ENCODE peak calls at places on chromosome 18, in nine cellular contexts. F, H, V, K, J, G, U, I and Z are unnamed samples.

GRCh38 chr18:33097126-33097525 is 324.3 kb upstream of the KLHL14 start:
- DNase-seq in H (no peak), F (no peak), K (no peak), V (no peak), U (no peak), G (no peak), J (no peak), I (no peak), Z (no peak)

GRCh38 chr18:48528861-48529260 is 10.0 kb upstream of the CTIF start:
- DNase-seq in G (no peak), H (no peak), I (no peak), J (no peak), V (no peak), U (no peak), K (no peak), F (no peak), Z (no peak)

GRCh38 chr18:78327643-78328042 is 652.0 kb upstream of the SALL3 start:
- DNase-seq in F (no peak), J (no peak), I (no peak), V (no peak), H (no peak), U (no peak), G (no peak), K (no peak), Z (no peak)

GRCh38 chr18:5103286-5103685 is 93.8 kb downstream of the AKAIN1 start:
- DNase-seq in U (no peak), F (no peak), J (no peak), G (no peak), I (no peak), K (no peak), H (no peak), V (no peak), Z (no peak)

GRCh38 chr18:7603259-7604000 is 36.3 kb downstream of the PTPRM start:
- DNase-seq in V (no peak), J (no peak), K (no peak), I (no peak), F (no peak), G (no peak), U (no peak), H (no peak), Z (no peak)

GRCh38 chr18:7596133-7596532 is 29.0 kb downstream of the PTPRM start:
- DNase-seq in H (no peak), I (no peak), F (peak; percentile 21), K (no peak), G (no peak), J (peak; percentile 69), U (no peak), V (peak; percentile 58), Z (no peak)

GRCh38 chr18:64332851-64333250 is 184.0 kb upstream of the LINC00305 start:
- DNase-seq in J (no peak), F (no peak), U (no peak), V (no peak), G (no peak), K (no peak), I (no peak), H (no peak), Z (no peak)

GRCh38 chr18:35143615-35144596 is 96.9 kb upstream of the ZNF397 start:
- DNase-seq in G (peak; percentile 60), F (peak; percentile 67), K (no peak), U (peak; percentile 22), V (peak; percentile 27), H (peak; percentile 38), I (peak; percentile 17), J (peak; percentile 66), Z (peak; percentile 55)

GRCh38 chr18:3653859-3654441 is 204.0 kb downstream of the TGIF1 start:
- DNase-seq in F (no peak), U (no peak), G (no peak), H (no peak), I (no peak), J (no peak), V (no peak), K (no peak), Z (no peak)

GRCh38 chr18:2958819-2959298 is 54.1 kb downstream of the LPIN2 start:
- DNase-seq in K (no peak), I (peak; percentile 69), F (no peak), V (no peak), U (peak; percentile 73), H (no peak), J (peak; percentile 92), G (no peak), Z (no peak)

GRCh38 chr18:13266208-13267100 is 47.9 kb downstream of the LDLRAD4 start:
- DNase-seq in U (no peak), I (no peak), G (no peak), K (no peak), J (no peak), V (no peak), F (no peak), H (no peak), Z (no peak)

GRCh38 chr18:37669991-37670534 is 104.5 kb upstream of the CELF4 start:
- DNase-seq in V (no peak), F (no peak), U (no peak), I (no peak), H (no peak), K (no peak), G (no peak), J (no peak), Z (no peak)

DNA sequence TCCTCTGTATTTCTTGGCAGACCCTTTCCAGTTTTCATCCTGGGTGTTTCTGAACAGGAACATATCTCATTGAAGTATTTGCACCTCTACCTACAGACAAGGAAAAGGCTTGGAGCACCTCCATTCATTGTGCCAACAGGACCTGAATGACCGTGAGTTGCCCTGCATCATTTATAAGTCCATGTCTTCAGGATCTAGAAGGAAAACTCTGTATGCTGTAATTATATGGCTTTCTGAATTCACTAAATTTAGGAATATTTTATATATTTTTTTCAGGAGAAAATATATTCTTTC is 402.3 kb upstream of the SLC14A2 start:
- DNase-seq in K (no peak), I (no peak), H (no peak), J (no peak), V (no peak), F (no peak), U (no peak), G (no peak), Z (no peak)
- TF ChIP-seq CTCF in K (no peak), I (no peak), H (no peak), J (no peak), V (no peak), F (no peak), U (no peak), G (no peak), Z (peak; percentile 46)

DNA sequence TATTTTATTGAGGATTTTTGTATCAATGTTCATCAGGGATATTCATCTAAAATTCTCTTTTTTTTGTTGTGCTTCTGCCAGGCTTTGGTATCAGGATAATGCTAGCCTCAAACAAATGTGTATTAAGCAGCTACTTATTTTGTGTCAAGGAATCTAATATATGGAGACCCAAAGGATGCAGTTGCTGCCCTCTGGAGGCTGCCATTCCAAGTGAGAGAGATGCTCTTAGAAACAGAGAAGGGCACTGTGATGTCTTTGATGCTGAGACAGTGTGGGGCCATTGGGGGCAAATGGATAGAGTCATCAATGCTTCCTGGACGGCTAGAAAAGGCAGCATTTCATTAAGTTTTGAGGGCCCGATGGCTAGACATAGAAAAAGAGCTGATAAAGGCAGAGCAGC is 292.6 kb downstream of the SETBP1 start:
- DNase-seq in K (no peak), H (no peak), F (no peak), V (no peak), U (no peak), G (no peak), J (peak; percentile 12), I (no peak), Z (no peak)
- TF ChIP-seq CTCF in K (no peak), H (no peak), F (peak; percentile 13), V (peak; percentile 1), U (peak; percentile 12), G (no peak), J (peak; percentile 33), I (peak; percentile 33), Z (no peak)

GRCh38 chr18:50970006-50970405 is 2.2 kb downstream of the ELAC1 start:
- DNase-seq in I (no peak), J (no peak), U (no peak), K (no peak), H (no peak), V (peak; percentile 33), F (peak; percentile 51), G (peak; percentile 30), Z (no peak)

GRCh38 chr18:50973367-50974126 is 5.7 kb downstream of the ELAC1 start:
- DNase-seq in V (peak; percentile 90), J (peak; percentile 53), G (peak; percentile 39), I (no peak), H (no peak), K (no peak), F (peak; percentile 93), U (no peak), Z (no peak)

GRCh38 chr18:50969448-50969847 is 1.6 kb downstream of the ELAC1 start:
- DNase-seq in V (no peak), U (no peak), F (no peak), G (no peak), J (no peak), K (no peak), I (no peak), H (no peak), Z (no peak)

GRCh38 chr18:50967714-50968661 is at the start of gene ELAC1:
- DNase-seq in K (peak; percentile 87), F (peak; percentile 76), I (no peak), H (peak; percentile 57), J (peak; percentile 80), V (peak; percentile 79), G (peak; percentile 78), U (peak; percentile 53), Z (peak; percentile 69)
- TF ChIP-seq CTCF in K (no peak), F (no peak), I (no peak), H (no peak), J (no peak), V (no peak), G (no peak), U (no peak), Z (no peak)

GRCh38 chr18:69946608-69947155 is 991 bp downstream of the CD226 start:
- DNase-seq in J (no peak), F (no peak), H (no peak), G (no peak), U (no peak), V (no peak), I (no peak), K (no peak), Z (no peak)

GRCh38 chr18:69944434-69944833 is 3.2 kb downstream of the CD226 start:
- DNase-seq in I (no peak), F (no peak), G (no peak), V (no peak), H (no peak), J (no peak), U (no peak), K (no peak), Z (no peak)

GRCh38 chr18:69945220-69946114 is 2.2 kb downstream of the CD226 start:
- DNase-seq in V (no peak), G (no peak), U (no peak), I (no peak), K (no peak), J (no peak), H (no peak), F (no peak), Z (no peak)

GRCh38 chr18:69941183-69941582 is 6.5 kb downstream of the CD226 start:
- DNase-seq in H (no peak), U (no peak), I (no peak), G (no peak), V (no peak), J (no peak), K (no peak), F (no peak), Z (no peak)

DNA sequence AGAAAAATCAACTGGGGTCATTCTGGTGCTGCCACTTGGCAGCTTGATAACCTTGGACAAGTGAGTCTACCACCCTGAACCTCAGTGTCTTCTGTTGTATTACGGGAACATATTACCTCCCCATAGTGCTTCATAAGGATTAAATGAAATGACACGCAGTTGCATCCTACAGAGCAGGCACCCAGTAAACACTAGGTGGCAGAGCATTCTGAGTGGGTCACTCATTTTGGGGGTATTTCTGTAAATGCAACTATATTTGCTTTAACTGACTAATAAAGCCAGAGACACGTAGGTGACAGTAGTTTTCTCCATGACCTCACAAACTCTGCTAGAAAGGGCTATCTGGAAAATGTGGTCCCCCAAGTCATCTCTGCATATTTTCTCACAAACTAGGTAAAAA is 4.7 kb downstream of the CD226 start:
- DNase-seq in J (no peak), K (no peak), G (no peak), F (no peak), U (no peak), I (no peak), V (no peak), H (no peak), Z (no peak)
- TF ChIP-seq CTCF in J (peak; percentile 37), K (no peak), G (no peak), F (no peak), U (no peak), I (peak; percentile 7), V (no peak), H (no peak), Z (no peak)